ENCODE peak calls at places on chromosomes 6 and 20, in eight cellular contexts. G is right atrium auricular region, L is transverse colon, H is tibial artery, M is body of pancreas, Q is upper lobe of left lung, O is tibial nerve, V is cardiac muscle cell. X is an unnamed sample.

GRCh38 chr6:165627366-165627765 is 35.7 kb downstream of the PDE10A start:
- DNase-seq in G (no peak), L (no peak), H (no peak), M (no peak), Q (no peak), O (no peak), V (no peak), X (no peak)

GRCh38 chr6:55388161-55388560 is 60.9 kb downstream of the GFRAL start:
- DNase-seq in G (no peak), L (no peak), H (no peak), M (no peak), Q (no peak), O (no peak), V (no peak), X (no peak)

GRCh38 chr6:100353276-100354015 is 111.3 kb downstream of the SIM1 start:
- DNase-seq in G (no peak), L (no peak), H (no peak), M (no peak), Q (no peak), O (no peak), V (peak; percentile 79), X (no peak)

GRCh38 chr6:122222761-122223160 is 176.7 kb upstream of the HSF2 start:
- DNase-seq in G (no peak), L (no peak), H (no peak), M (no peak), Q (no peak), O (no peak), V (no peak), X (no peak)

GRCh38 chr20:32168184-32168910 is 39.2 kb downstream of the PLAGL2 start:
- DNase-seq in G (no peak), L (no peak), H (peak; percentile 17), M (no peak), Q (no peak), O (no peak), V (peak; percentile 77), X (no peak)

GRCh38 chr6:165486183-165487137 is 176.6 kb downstream of the PDE10A start:
- DNase-seq in G (no peak), L (no peak), H (no peak), M (no peak), Q (no peak), O (no peak), V (peak; percentile 61), X (no peak)

GRCh38 chr6:165967768-165968408 is 199.8 kb downstream of the TBXT start:
- DNase-seq in G (no peak), L (no peak), H (no peak), M (no peak), Q (no peak), O (no peak), V (no peak), X (no peak)

GRCh38 chr6:139611327-139611958 is 237.0 kb upstream of the CITED2 start:
- DNase-seq in G (no peak), L (no peak), H (no peak), M (no peak), Q (no peak), O (no peak), V (no peak), X (no peak)

GRCh38 chr6:144718431-144718830 is 433.3 kb downstream of the UTRN start:
- DNase-seq in G (no peak), L (no peak), H (no peak), M (no peak), Q (no peak), O (no peak), V (no peak), X (no peak)

GRCh38 chr6:79466222-79466834 is 70.9 kb downstream of the LCA5 start:
- DNase-seq in G (no peak), L (no peak), H (no peak), M (no peak), Q (no peak), O (no peak), V (peak; percentile 59), X (no peak)

GRCh38 chr20:22582960-22583772 is 1.2 kb downstream of the FOXA2 start:
- DNase-seq in G (no peak), L (peak; percentile 19), H (no peak), M (peak; percentile 40), Q (no peak), O (no peak), V (no peak), X (no peak)

GRCh38 chr6:105603779-105604592 is 201.1 kb upstream of the PREP start:
- DNase-seq in G (no peak), L (peak; percentile 24), H (no peak), M (peak; percentile 20), Q (no peak), O (no peak), V (no peak), X (no peak)
- H3K4me1 ChIP-seq in G (no peaks in the 10 kb centered on the region), L (peaks cover 34% of the 10 kb centered on the region), H (peaks cover 36% of the 10 kb centered on the region), M (no peaks in the 10 kb centered on the region), Q (peaks cover 29% of the 10 kb centered on the region), O (peaks cover 20% of the 10 kb centered on the region), V (peaks cover 17% of the 10 kb centered on the region), X (no peaks in the 10 kb centered on the region)

DNA sequence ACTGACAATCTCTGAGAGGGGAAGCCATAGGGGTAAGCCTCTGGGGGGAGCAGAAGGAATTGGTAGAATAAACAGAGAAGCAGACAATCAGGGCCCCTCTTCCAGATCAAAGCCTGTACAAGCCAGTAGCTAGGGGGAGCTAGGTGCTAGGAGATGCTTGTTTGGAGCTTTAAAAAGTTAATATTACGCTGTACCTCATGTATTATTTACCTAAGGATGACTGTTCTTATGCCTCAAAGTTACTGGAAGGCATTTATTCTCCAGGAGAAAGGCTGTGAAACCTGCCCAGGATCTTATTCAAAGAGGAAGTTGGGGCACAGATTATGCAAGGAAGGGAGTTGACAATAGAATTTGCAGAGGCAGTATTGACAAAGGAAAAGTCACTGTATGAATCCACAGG is 111.8 kb upstream of the SLC35F1 start:
- DNase-seq in G (no peak), L (no peak), H (no peak), M (no peak), Q (no peak), O (no peak), V (no peak), X (no peak)
- TF ChIP-seq CTCF in G (no peak), L (no peak), H (no peak), M (no peak), Q (no peak), O (no peak), V (no peak), X (no peak)

DNA sequence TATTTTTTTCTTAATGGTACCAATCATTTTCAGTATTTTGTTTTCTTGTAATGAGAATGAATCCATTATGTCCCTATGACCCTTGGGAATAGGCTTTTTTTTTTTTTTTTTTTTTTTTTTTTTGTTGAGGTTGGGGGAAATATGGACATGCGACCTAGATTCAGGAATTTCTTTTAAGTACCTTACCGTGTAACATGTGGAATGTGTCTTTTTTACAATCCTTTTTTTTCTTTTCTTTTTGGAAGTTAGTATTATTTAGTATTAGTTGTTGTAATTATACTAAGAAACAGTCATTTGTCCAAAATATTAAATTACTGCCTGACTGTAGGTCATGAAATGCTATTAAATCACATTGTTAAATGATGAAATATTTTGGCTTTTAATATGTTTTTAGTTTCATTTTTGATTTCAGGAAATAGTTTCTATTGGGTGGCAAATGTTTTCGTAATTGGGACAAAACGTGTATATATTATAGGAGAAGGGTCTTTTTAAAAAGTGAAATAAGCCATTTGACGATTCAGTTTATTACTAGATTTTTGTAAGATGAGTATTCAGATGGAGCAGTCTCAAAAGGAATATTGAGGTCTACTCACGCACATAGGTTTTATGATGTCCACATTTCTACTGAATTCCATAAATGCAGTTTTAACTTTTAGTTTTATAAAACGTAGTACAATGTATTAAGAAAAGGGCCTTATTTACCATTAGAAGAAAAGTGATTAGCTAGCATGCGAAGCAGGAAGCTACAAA is 4.9 kb downstream of the ARID1B start:
- DNase-seq in G (no peak), L (no peak), H (no peak), M (no peak), Q (no peak), O (no peak), V (no peak), X (no peak)
- H3K4me1 ChIP-seq in G (no peaks in the 10 kb centered on the region), L (peaks cover 37% of the 10 kb centered on the region), H (peaks cover 28% of the 10 kb centered on the region), M (peaks cover 34% of the 10 kb centered on the region), Q (peaks cover 39% of the 10 kb centered on the region), O (peaks cover 22% of the 10 kb centered on the region), V (peaks cover 41% of the 10 kb centered on the region), X (no peaks in the 10 kb centered on the region)

GRCh38 chr6:147900191-147900830 is 391.8 kb downstream of the SAMD5 start:
- DNase-seq in G (no peak), L (no peak), H (no peak), M (no peak), Q (no peak), O (no peak), V (no peak), X (no peak)
- TF ChIP-seq CTCF in G (no peak), L (no peak), H (no peak), M (no peak), Q (no peak), O (no peak), V (no peak), X (no peak)

DNA sequence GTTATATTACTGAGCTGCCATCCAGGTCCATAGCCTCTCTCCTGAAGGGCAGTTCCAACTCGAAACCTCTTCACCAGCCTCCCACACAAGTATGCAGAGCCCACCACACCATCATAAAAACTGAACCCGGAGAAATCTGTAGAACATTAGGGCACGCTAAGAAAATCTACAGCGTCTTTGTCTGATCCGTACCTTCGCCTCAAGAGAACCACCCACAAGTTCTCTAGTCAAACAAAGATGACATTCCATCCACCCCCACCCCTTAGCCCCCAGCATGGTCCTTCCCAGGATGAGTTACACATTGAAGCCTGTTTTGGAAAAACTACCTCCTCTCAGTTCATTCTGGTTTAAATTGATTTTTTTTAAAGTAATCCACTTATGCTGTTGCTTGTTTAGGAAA is 219.7 kb downstream of the ZMYND8 start:
- DNase-seq in G (no peak), L (no peak), H (no peak), M (no peak), Q (no peak), O (no peak), V (no peak), X (no peak)
- H3K4me1 ChIP-seq in G (no peaks in the 10 kb centered on the region), L (no peaks in the 10 kb centered on the region), H (no peaks in the 10 kb centered on the region), M (no peaks in the 10 kb centered on the region), Q (peaks cover 8% of the 10 kb centered on the region), O (peaks cover 7% of the 10 kb centered on the region), V (no peaks in the 10 kb centered on the region), X (no peaks in the 10 kb centered on the region)

DNA sequence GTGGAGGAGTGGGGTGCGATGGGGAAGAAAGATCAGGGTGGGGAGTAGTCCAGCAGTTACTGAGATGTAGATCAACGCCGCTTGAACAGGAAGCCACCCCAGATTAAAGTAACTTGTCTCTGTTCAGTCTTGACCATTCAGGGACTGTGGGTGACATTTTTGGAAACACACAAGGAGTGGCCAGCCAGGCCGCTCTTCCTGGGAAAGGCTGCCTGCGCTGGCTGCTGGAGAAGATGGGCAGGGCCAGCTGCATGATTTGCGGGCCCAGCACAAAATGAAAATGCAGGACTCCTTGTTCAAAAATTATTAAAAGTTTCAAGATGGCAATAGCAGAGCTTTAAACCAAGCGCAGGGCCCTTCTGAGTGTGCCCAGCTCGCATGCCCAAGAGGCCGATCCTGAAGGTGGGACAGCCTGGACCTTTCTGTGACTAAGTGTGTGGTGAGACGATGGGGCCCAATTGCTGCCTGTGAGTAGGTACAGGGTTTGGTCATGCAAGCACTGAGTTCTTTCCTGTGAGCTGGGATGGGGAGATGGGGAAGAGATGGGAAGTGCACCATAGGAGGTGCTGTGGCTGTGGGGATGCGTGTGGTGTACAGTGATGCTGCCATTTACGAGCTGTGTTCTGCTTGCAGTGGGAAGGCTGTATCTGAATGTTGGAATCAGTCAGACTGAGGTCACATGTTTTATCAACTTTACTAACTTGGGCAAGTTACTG is 51.3 kb downstream of the DAAM2 start:
- DNase-seq in G (no peak), L (no peak), H (peak; percentile 30), M (no peak), Q (no peak), O (no peak), V (peak; percentile 22), X (no peak)
- TF ChIP-seq CTCF in G (no peak), L (no peak), H (peak; percentile 10), M (no peak), Q (no peak), O (no peak), V (peak; percentile 26), X (peak; percentile 25)

X was measured in ascending aorta.